ENCODE peak calls at places on chromosome X, in five cellular contexts. One of them, this sample, is unnamed.

GRCh38 chrX:16997313-16997712 is 50.9 kb downstream of the REPS2 start:
- DNase-seq in A549: no peak
- DNase-seq in stomach: no peak
- DNase-seq in vagina: no peak
- DNase-seq in HepG2: no peak
- DNase-seq in this sample: no peak

GRCh38 chrX:11770320-11770719 is 12.3 kb downstream of the MSL3 start:
- DNase-seq in HepG2: peak; percentile 23
- DNase-seq in stomach: peak; percentile 49
- DNase-seq in A549: peak; percentile 69
- DNase-seq in vagina: no peak
- DNase-seq in this sample: peak; percentile 67

GRCh38 chrX:151543706-151544105 is 19.8 kb upstream of the PASD1 start:
- DNase-seq in HepG2: peak; percentile 73
- DNase-seq in stomach: no peak
- DNase-seq in vagina: no peak
- DNase-seq in A549: peak; percentile 17
- DNase-seq in this sample: no peak

GRCh38 chrX:65750674-65751469 is 83.4 kb downstream of the MSN start:
- DNase-seq in A549: no peak
- DNase-seq in HepG2: no peak
- DNase-seq in vagina: no peak
- DNase-seq in stomach: no peak
- DNase-seq in this sample: peak; percentile 97

GRCh38 chrX:20091499-20091898 is 25.2 kb downstream of the MAP7D2 start:
- DNase-seq in A549: no peak
- DNase-seq in HepG2: no peak
- DNase-seq in vagina: no peak
- DNase-seq in stomach: no peak
- DNase-seq in this sample: no peak

GRCh38 chrX:30957753-30958152 is 68.7 kb upstream of the TAB3 start:
- DNase-seq in A549: peak; percentile 37
- DNase-seq in vagina: no peak
- DNase-seq in stomach: no peak
- DNase-seq in HepG2: peak; percentile 20
- DNase-seq in this sample: no peak

GRCh38 chrX:67780694-67781109 is 236.9 kb downstream of the AR start:
- DNase-seq in HepG2: no peak
- DNase-seq in A549: peak; percentile 46
- DNase-seq in stomach: peak; percentile 36
- DNase-seq in vagina: no peak
- DNase-seq in this sample: peak; percentile 32

GRCh38 chrX:9003041-9003440 is 30.9 kb downstream of the FAM9B start:
- DNase-seq in stomach: no peak
- DNase-seq in vagina: no peak
- DNase-seq in A549: no peak
- DNase-seq in HepG2: no peak
- DNase-seq in this sample: no peak

GRCh38 chrX:134632386-134632785 is 25.9 kb downstream of the PLAC1 start:
- DNase-seq in stomach: no peak
- DNase-seq in vagina: no peak
- DNase-seq in HepG2: no peak
- DNase-seq in A549: no peak
- DNase-seq in this sample: no peak

GRCh38 chrX:18873189-18873791 is 110.6 kb downstream of the PHKA2 start:
- DNase-seq in A549: no peak
- DNase-seq in stomach: no peak
- DNase-seq in HepG2: no peak
- DNase-seq in vagina: no peak
- DNase-seq in this sample: no peak

GRCh38 chrX:1392376-1393130 is 640 bp upstream of the SLC25A6 start:
- DNase-seq in HepG2: no peak
- DNase-seq in vagina: no peak
- DNase-seq in A549: peak; percentile 83
- DNase-seq in stomach: peak; percentile 65
- DNase-seq in this sample: peak; percentile 66
- TF ChIP-seq POLR2A in HepG2: peak; percentile 73
- TF ChIP-seq POLR2A in vagina: peak; percentile 27
- TF ChIP-seq POLR2A in A549: no peak
- TF ChIP-seq POLR2A in stomach: no peak
- TF ChIP-seq POLR2A in this sample: peak; percentile 51

GRCh38 chrX:50860518-50860917 is 46.5 kb upstream of the SHROOM4 start:
- DNase-seq in HepG2: no peak
- DNase-seq in vagina: no peak
- DNase-seq in A549: no peak
- DNase-seq in stomach: no peak
- DNase-seq in this sample: no peak

GRCh38 chrX:50863471-50863870 is 47.1 kb upstream of the BMP15 start:
- DNase-seq in stomach: no peak
- DNase-seq in A549: no peak
- DNase-seq in HepG2: no peak
- DNase-seq in vagina: no peak
- DNase-seq in this sample: no peak

GRCh38 chrX:50853399-50853798 is 39.4 kb upstream of the SHROOM4 start:
- DNase-seq in stomach: no peak
- DNase-seq in vagina: no peak
- DNase-seq in HepG2: no peak
- DNase-seq in A549: no peak
- DNase-seq in this sample: no peak

DNA sequence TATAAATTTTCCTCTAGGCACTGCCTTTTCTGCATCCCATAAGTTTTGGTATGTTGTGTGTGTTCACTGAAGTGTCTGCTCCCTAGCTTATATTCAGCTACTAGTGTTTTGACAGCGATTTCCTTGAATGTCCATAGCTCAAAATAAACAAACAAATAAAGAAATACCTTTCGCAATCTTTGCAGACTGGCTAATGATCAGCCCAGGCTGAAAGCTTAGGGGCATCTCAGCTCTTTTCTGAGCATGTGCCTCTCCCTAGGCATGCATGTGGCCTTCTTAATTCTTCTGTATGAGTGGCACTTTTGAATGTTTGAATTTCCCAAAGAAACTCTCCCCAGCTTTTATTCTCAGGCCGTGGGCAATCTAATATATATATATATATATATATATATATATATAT is 44.6 kb upstream of the SHROOM4 start:
- DNase-seq in stomach: no peak
- DNase-seq in A549: peak; percentile 3
- DNase-seq in HepG2: no peak
- DNase-seq in vagina: no peak
- DNase-seq in this sample: no peak
- TF ChIP-seq POLR2A in stomach: no peak
- TF ChIP-seq POLR2A in A549: no peak
- TF ChIP-seq POLR2A in HepG2: no peak
- TF ChIP-seq POLR2A in vagina: no peak
- TF ChIP-seq POLR2A in this sample: no peak

GRCh38 chrX:132217203-132218073 is 1.8 kb downstream of the RAP2C start:
- DNase-seq in stomach: peak; percentile 61
- DNase-seq in HepG2: peak; percentile 77
- DNase-seq in A549: peak; percentile 87
- DNase-seq in vagina: no peak
- DNase-seq in this sample: peak; percentile 94

GRCh38 chrX:132219343-132219768 is at the start of gene RAP2C:
- DNase-seq in stomach: peak; percentile 76
- DNase-seq in vagina: no peak
- DNase-seq in HepG2: peak; percentile 77
- DNase-seq in A549: peak; percentile 82
- DNase-seq in this sample: peak; percentile 82

GRCh38 chrX:132216806-132217202 is 2.4 kb downstream of the RAP2C start:
- DNase-seq in HepG2: no peak
- DNase-seq in stomach: no peak
- DNase-seq in A549: peak; percentile 6
- DNase-seq in vagina: no peak
- DNase-seq in this sample: peak; percentile 53

GRCh38 chrX:132216283-132216682 is 3.0 kb downstream of the RAP2C start:
- DNase-seq in HepG2: no peak
- DNase-seq in A549: no peak
- DNase-seq in stomach: no peak
- DNase-seq in vagina: no peak
- DNase-seq in this sample: peak; percentile 45

GRCh38 chrX:132218100-132218807 is 993 bp downstream of the RAP2C start:
- DNase-seq in stomach: peak; percentile 81
- DNase-seq in A549: peak; percentile 91
- DNase-seq in HepG2: peak; percentile 73
- DNase-seq in vagina: no peak
- DNase-seq in this sample: peak; percentile 87
- TF ChIP-seq POLR2A in stomach: no peak
- TF ChIP-seq POLR2A in A549: peak; percentile 68
- TF ChIP-seq POLR2A in HepG2: no peak
- TF ChIP-seq POLR2A in vagina: no peak
- TF ChIP-seq POLR2A in this sample: no peak

DNA sequence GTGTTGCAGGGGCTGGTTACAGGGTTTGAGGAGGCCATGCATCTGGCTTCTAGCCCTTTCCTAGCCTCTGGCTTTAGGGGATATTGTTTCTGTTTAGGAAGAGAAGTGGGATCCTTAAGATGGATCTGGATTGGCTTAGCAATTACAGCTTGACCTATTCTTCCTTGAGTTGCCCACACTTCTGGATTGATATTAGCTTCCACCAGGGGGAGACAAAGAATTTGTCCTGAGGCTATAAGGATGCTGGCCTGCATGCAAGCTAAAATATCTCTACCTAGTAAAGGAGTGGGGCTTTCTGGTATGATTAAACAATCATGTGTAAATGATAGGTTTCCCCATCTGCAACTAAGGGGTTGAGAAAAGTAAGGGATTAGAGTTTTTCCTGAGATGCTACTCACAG is 117.2 kb downstream of the TEX13C start:
- DNase-seq in A549: peak; percentile 20
- DNase-seq in vagina: no peak
- DNase-seq in stomach: no peak
- DNase-seq in HepG2: no peak
- DNase-seq in this sample: peak; percentile 34
- TF ChIP-seq POLR2A in A549: no peak
- TF ChIP-seq POLR2A in vagina: no peak
- TF ChIP-seq POLR2A in stomach: no peak
- TF ChIP-seq POLR2A in HepG2: no peak
- TF ChIP-seq POLR2A in this sample: no peak

DNA sequence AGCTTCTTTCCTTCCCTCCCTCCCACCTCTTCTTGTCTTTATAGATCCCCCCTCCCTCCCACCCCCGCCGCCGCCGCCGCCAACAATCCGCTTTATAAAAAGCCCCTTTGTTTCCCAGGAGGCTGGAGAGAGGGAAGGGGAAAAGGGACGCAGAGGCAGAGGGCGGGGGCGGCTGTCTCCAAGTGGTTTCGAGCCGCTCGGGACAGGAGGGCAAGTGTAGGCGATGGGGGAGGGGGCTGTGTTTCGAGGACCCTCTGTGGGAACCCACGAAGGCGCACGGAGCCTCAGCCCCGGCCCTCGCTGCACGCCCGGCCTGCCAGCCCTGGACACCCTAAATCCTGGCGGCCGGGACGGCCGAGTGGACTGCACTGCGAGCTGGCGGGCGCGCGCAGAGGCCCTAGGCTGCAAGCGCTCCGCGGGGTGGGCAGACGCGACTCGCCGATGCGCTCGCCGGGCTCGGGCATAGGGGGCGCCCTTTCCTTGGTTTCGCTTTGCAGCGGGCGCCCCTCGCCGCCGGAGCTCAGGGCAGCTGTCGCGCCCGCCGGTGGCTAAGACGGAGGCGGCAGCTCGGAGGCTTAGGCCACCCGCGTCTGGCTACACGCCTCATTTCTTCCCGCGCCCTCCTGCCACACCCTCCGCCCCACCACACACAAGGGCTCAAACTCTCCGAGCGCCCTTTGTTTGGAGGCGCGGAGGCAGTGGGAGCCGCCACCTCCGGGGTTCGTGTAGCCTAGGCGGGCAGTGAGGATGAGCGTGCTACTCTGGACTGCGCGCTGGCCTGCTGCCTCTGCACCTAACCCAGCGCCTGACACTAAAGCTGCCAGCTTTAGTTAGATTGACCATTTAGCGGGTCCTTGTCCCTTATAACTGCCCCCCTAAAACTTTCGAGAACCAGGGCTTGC is 2.2 kb downstream of the MAMLD1 start:
- DNase-seq in A549: peak; percentile 80
- DNase-seq in HepG2: no peak
- DNase-seq in vagina: peak; percentile 82
- DNase-seq in stomach: peak; percentile 64
- DNase-seq in this sample: peak; percentile 80
- TF ChIP-seq POLR2A in A549: peak; percentile 19
- TF ChIP-seq POLR2A in HepG2: no peak
- TF ChIP-seq POLR2A in vagina: no peak
- TF ChIP-seq POLR2A in stomach: no peak
- TF ChIP-seq POLR2A in this sample: no peak

DNA sequence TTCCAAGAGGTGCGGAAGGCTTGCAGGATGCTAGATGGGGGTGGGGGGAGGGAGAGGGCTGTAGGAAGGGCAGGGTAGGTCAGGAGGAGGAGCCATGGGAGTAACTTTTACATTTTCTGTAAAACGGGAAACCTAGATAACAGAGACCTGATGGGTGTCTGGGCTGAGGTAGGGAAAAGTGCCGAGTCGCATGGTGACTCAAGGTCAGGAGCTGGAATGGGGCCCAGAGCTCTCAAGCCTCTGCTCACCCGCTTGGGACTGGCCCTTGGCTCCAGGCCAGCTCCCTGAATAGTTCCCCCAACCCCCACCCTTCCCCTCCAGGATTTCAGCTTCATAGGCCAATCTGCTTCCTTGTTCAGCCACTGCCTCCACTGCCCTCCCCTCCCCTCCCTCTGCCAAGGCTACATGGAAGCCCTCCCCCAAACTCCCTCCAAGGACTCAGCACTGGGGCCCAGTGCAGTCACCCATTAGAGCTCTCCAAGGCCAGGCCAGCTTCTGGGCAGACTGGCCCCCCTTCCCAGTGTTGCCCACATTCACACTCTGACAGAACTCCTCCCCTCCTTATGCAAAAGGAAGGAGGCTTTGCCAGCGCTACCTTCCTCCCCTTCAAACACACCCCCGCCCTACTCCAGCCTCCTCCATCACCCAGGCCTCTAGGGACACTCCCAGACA is 43.6 kb downstream of the TSC22D3 start:
- DNase-seq in A549: peak; percentile 83
- DNase-seq in vagina: no peak
- DNase-seq in stomach: peak; percentile 95
- DNase-seq in HepG2: no peak
- DNase-seq in this sample: peak; percentile 48
- TF ChIP-seq POLR2A in A549: no peak
- TF ChIP-seq POLR2A in vagina: no peak
- TF ChIP-seq POLR2A in stomach: no peak
- TF ChIP-seq POLR2A in HepG2: no peak
- TF ChIP-seq POLR2A in this sample: no peak